ENCODE peak calls at places on chromosomes 5 and 9, in ten cellular contexts. One of them, this sample, is unnamed.

GRCh38 chr9:68625559-68625958 is 79.5 kb upstream of the PIP5K1B start:
- DNase-seq in stomach: no peak
- DNase-seq in GM13977: no peak
- DNase-seq in activated gamma-delta T cell treated with Interleukin-2 at 50 U/mL for 16 hours: no peak
- DNase-seq in caudate nucleus: no peak
- DNase-seq in pulmonary artery endothelial cell: no peak
- DNase-seq in frontal cortex: no peak
- DNase-seq in HCT116: no peak
- DNase-seq in stimulated activated CD4-positive, alpha-beta T cell treated with anti-CD3 and anti-CD28 coated beads, Interleukin-12 subunit alpha, Interleukin-12 subunit beta, amount 100 ng/mL, for 4 hours: no peak
- DNase-seq in WTC11: no peak
- DNase-seq in this sample: no peak

GRCh38 chr9:131731237-131731995 is 8.5 kb downstream of the RAPGEF1 start:
- DNase-seq in stomach: no peak
- DNase-seq in GM13977: no peak
- DNase-seq in activated gamma-delta T cell treated with Interleukin-2 at 50 U/mL for 16 hours: peak; percentile 31
- DNase-seq in caudate nucleus: no peak
- DNase-seq in pulmonary artery endothelial cell: no peak
- DNase-seq in frontal cortex: no peak
- DNase-seq in HCT116: no peak
- DNase-seq in stimulated activated CD4-positive, alpha-beta T cell treated with anti-CD3 and anti-CD28 coated beads, Interleukin-12 subunit alpha, Interleukin-12 subunit beta, amount 100 ng/mL, for 4 hours: no peak
- DNase-seq in WTC11: no peak
- DNase-seq in this sample: no peak

GRCh38 chr9:16675131-16675530 is 195.3 kb downstream of the BNC2 start:
- DNase-seq in stomach: no peak
- DNase-seq in GM13977: no peak
- DNase-seq in activated gamma-delta T cell treated with Interleukin-2 at 50 U/mL for 16 hours: no peak
- DNase-seq in caudate nucleus: no peak
- DNase-seq in pulmonary artery endothelial cell: no peak
- DNase-seq in frontal cortex: no peak
- DNase-seq in HCT116: no peak
- DNase-seq in stimulated activated CD4-positive, alpha-beta T cell treated with anti-CD3 and anti-CD28 coated beads, Interleukin-12 subunit alpha, Interleukin-12 subunit beta, amount 100 ng/mL, for 4 hours: no peak
- DNase-seq in WTC11: no peak
- DNase-seq in this sample: no peak

GRCh38 chr9:79134654-79135053 is 437.1 kb upstream of the TLE4 start:
- DNase-seq in stomach: no peak
- DNase-seq in GM13977: no peak
- DNase-seq in activated gamma-delta T cell treated with Interleukin-2 at 50 U/mL for 16 hours: no peak
- DNase-seq in caudate nucleus: no peak
- DNase-seq in pulmonary artery endothelial cell: no peak
- DNase-seq in frontal cortex: no peak
- DNase-seq in HCT116: peak; percentile 12
- DNase-seq in stimulated activated CD4-positive, alpha-beta T cell treated with anti-CD3 and anti-CD28 coated beads, Interleukin-12 subunit alpha, Interleukin-12 subunit beta, amount 100 ng/mL, for 4 hours: no peak
- DNase-seq in WTC11: peak; percentile 52
- DNase-seq in this sample: peak; percentile 33

GRCh38 chr9:105702207-105702606 is 7.9 kb downstream of the TMEM38B start:
- DNase-seq in stomach: no peak
- DNase-seq in GM13977: no peak
- DNase-seq in activated gamma-delta T cell treated with Interleukin-2 at 50 U/mL for 16 hours: no peak
- DNase-seq in caudate nucleus: no peak
- DNase-seq in pulmonary artery endothelial cell: no peak
- DNase-seq in frontal cortex: no peak
- DNase-seq in HCT116: no peak
- DNase-seq in stimulated activated CD4-positive, alpha-beta T cell treated with anti-CD3 and anti-CD28 coated beads, Interleukin-12 subunit alpha, Interleukin-12 subunit beta, amount 100 ng/mL, for 4 hours: no peak
- DNase-seq in WTC11: no peak
- DNase-seq in this sample: no peak

GRCh38 chr5:110917161-110917875 is 154.2 kb upstream of the TSLP start:
- DNase-seq in stomach: no peak
- DNase-seq in GM13977: no peak
- DNase-seq in activated gamma-delta T cell treated with Interleukin-2 at 50 U/mL for 16 hours: no peak
- DNase-seq in caudate nucleus: no peak
- DNase-seq in pulmonary artery endothelial cell: no peak
- DNase-seq in frontal cortex: no peak
- DNase-seq in HCT116: no peak
- DNase-seq in stimulated activated CD4-positive, alpha-beta T cell treated with anti-CD3 and anti-CD28 coated beads, Interleukin-12 subunit alpha, Interleukin-12 subunit beta, amount 100 ng/mL, for 4 hours: no peak
- DNase-seq in WTC11: no peak
- DNase-seq in this sample: no peak

GRCh38 chr9:86663905-86664304 is 283.4 kb downstream of the GAS1 start:
- DNase-seq in stomach: no peak
- DNase-seq in GM13977: no peak
- DNase-seq in activated gamma-delta T cell treated with Interleukin-2 at 50 U/mL for 16 hours: no peak
- DNase-seq in caudate nucleus: no peak
- DNase-seq in pulmonary artery endothelial cell: no peak
- DNase-seq in frontal cortex: no peak
- DNase-seq in HCT116: no peak
- DNase-seq in stimulated activated CD4-positive, alpha-beta T cell treated with anti-CD3 and anti-CD28 coated beads, Interleukin-12 subunit alpha, Interleukin-12 subunit beta, amount 100 ng/mL, for 4 hours: no peak
- DNase-seq in WTC11: no peak
- DNase-seq in this sample: no peak

GRCh38 chr9:76570820-76571219 is 111.8 kb downstream of the GCNT1 start:
- DNase-seq in stomach: no peak
- DNase-seq in GM13977: no peak
- DNase-seq in activated gamma-delta T cell treated with Interleukin-2 at 50 U/mL for 16 hours: no peak
- DNase-seq in caudate nucleus: no peak
- DNase-seq in pulmonary artery endothelial cell: no peak
- DNase-seq in frontal cortex: no peak
- DNase-seq in HCT116: no peak
- DNase-seq in stimulated activated CD4-positive, alpha-beta T cell treated with anti-CD3 and anti-CD28 coated beads, Interleukin-12 subunit alpha, Interleukin-12 subunit beta, amount 100 ng/mL, for 4 hours: no peak
- DNase-seq in WTC11: no peak
- DNase-seq in this sample: no peak

GRCh38 chr9:77806697-77807096 is 158.6 kb upstream of the GNA14 start:
- DNase-seq in stomach: no peak
- DNase-seq in GM13977: no peak
- DNase-seq in activated gamma-delta T cell treated with Interleukin-2 at 50 U/mL for 16 hours: no peak
- DNase-seq in caudate nucleus: no peak
- DNase-seq in pulmonary artery endothelial cell: no peak
- DNase-seq in frontal cortex: no peak
- DNase-seq in HCT116: no peak
- DNase-seq in stimulated activated CD4-positive, alpha-beta T cell treated with anti-CD3 and anti-CD28 coated beads, Interleukin-12 subunit alpha, Interleukin-12 subunit beta, amount 100 ng/mL, for 4 hours: no peak
- DNase-seq in WTC11: no peak
- DNase-seq in this sample: peak; percentile 6

GRCh38 chr5:155926011-155926410 is 401.0 kb upstream of the SGCD start:
- DNase-seq in stomach: no peak
- DNase-seq in GM13977: no peak
- DNase-seq in activated gamma-delta T cell treated with Interleukin-2 at 50 U/mL for 16 hours: no peak
- DNase-seq in caudate nucleus: no peak
- DNase-seq in pulmonary artery endothelial cell: no peak
- DNase-seq in frontal cortex: no peak
- DNase-seq in HCT116: no peak
- DNase-seq in stimulated activated CD4-positive, alpha-beta T cell treated with anti-CD3 and anti-CD28 coated beads, Interleukin-12 subunit alpha, Interleukin-12 subunit beta, amount 100 ng/mL, for 4 hours: no peak
- DNase-seq in WTC11: no peak
- DNase-seq in this sample: peak; percentile 52

GRCh38 chr5:1508679-1509290 is 15.0 kb downstream of the LPCAT1 start:
- DNase-seq in stomach: no peak
- DNase-seq in GM13977: no peak
- DNase-seq in activated gamma-delta T cell treated with Interleukin-2 at 50 U/mL for 16 hours: peak; percentile 2
- DNase-seq in caudate nucleus: no peak
- DNase-seq in pulmonary artery endothelial cell: no peak
- DNase-seq in frontal cortex: no peak
- DNase-seq in HCT116: no peak
- DNase-seq in stimulated activated CD4-positive, alpha-beta T cell treated with anti-CD3 and anti-CD28 coated beads, Interleukin-12 subunit alpha, Interleukin-12 subunit beta, amount 100 ng/mL, for 4 hours: no peak
- DNase-seq in WTC11: no peak
- DNase-seq in this sample: no peak

GRCh38 chr9:95373069-95373681 is 55.7 kb upstream of the FANCC start:
- DNase-seq in stomach: no peak
- DNase-seq in GM13977: no peak
- DNase-seq in activated gamma-delta T cell treated with Interleukin-2 at 50 U/mL for 16 hours: no peak
- DNase-seq in caudate nucleus: no peak
- DNase-seq in pulmonary artery endothelial cell: no peak
- DNase-seq in frontal cortex: no peak
- DNase-seq in HCT116: no peak
- DNase-seq in stimulated activated CD4-positive, alpha-beta T cell treated with anti-CD3 and anti-CD28 coated beads, Interleukin-12 subunit alpha, Interleukin-12 subunit beta, amount 100 ng/mL, for 4 hours: no peak
- DNase-seq in WTC11: no peak
- DNase-seq in this sample: no peak

GRCh38 chr9:32294051-32294600 is 90.3 kb upstream of the ACO1 start:
- DNase-seq in stomach: no peak
- DNase-seq in GM13977: no peak
- DNase-seq in activated gamma-delta T cell treated with Interleukin-2 at 50 U/mL for 16 hours: no peak
- DNase-seq in caudate nucleus: no peak
- DNase-seq in pulmonary artery endothelial cell: no peak
- DNase-seq in frontal cortex: no peak
- DNase-seq in HCT116: no peak
- DNase-seq in stimulated activated CD4-positive, alpha-beta T cell treated with anti-CD3 and anti-CD28 coated beads, Interleukin-12 subunit alpha, Interleukin-12 subunit beta, amount 100 ng/mL, for 4 hours: no peak
- DNase-seq in WTC11: no peak
- DNase-seq in this sample: no peak

GRCh38 chr9:700365-701282 is 140.9 kb upstream of the DMRT1 start:
- DNase-seq in stomach: no peak
- DNase-seq in GM13977: no peak
- DNase-seq in activated gamma-delta T cell treated with Interleukin-2 at 50 U/mL for 16 hours: no peak
- DNase-seq in caudate nucleus: no peak
- DNase-seq in pulmonary artery endothelial cell: no peak
- DNase-seq in frontal cortex: no peak
- DNase-seq in HCT116: no peak
- DNase-seq in stimulated activated CD4-positive, alpha-beta T cell treated with anti-CD3 and anti-CD28 coated beads, Interleukin-12 subunit alpha, Interleukin-12 subunit beta, amount 100 ng/mL, for 4 hours: no peak
- DNase-seq in WTC11: no peak
- DNase-seq in this sample: peak; percentile 17

GRCh38 chr5:107235167-107235566 is 435.6 kb downstream of the EFNA5 start:
- DNase-seq in stomach: no peak
- DNase-seq in GM13977: no peak
- DNase-seq in activated gamma-delta T cell treated with Interleukin-2 at 50 U/mL for 16 hours: no peak
- DNase-seq in caudate nucleus: no peak
- DNase-seq in pulmonary artery endothelial cell: no peak
- DNase-seq in frontal cortex: no peak
- DNase-seq in HCT116: no peak
- DNase-seq in stimulated activated CD4-positive, alpha-beta T cell treated with anti-CD3 and anti-CD28 coated beads, Interleukin-12 subunit alpha, Interleukin-12 subunit beta, amount 100 ng/mL, for 4 hours: no peak
- DNase-seq in WTC11: no peak
- DNase-seq in this sample: no peak

GRCh38 chr5:115069087-115069968 is 100.4 kb downstream of the TRIM36 start:
- DNase-seq in stomach: peak; percentile 26
- DNase-seq in GM13977: peak; percentile 7
- DNase-seq in activated gamma-delta T cell treated with Interleukin-2 at 50 U/mL for 16 hours: no peak
- DNase-seq in caudate nucleus: no peak
- DNase-seq in pulmonary artery endothelial cell: peak; percentile 5
- DNase-seq in frontal cortex: peak; percentile 25
- DNase-seq in HCT116: peak; percentile 51
- DNase-seq in stimulated activated CD4-positive, alpha-beta T cell treated with anti-CD3 and anti-CD28 coated beads, Interleukin-12 subunit alpha, Interleukin-12 subunit beta, amount 100 ng/mL, for 4 hours: no peak
- DNase-seq in WTC11: peak; percentile 46
- DNase-seq in this sample: peak; percentile 45

GRCh38 chr5:179816401-179817070 is 4.2 kb upstream of the SQSTM1 start:
- DNase-seq in stomach: no peak
- DNase-seq in GM13977: peak; percentile 31
- DNase-seq in activated gamma-delta T cell treated with Interleukin-2 at 50 U/mL for 16 hours: no peak
- DNase-seq in caudate nucleus: no peak
- DNase-seq in pulmonary artery endothelial cell: no peak
- DNase-seq in frontal cortex: no peak
- DNase-seq in HCT116: no peak
- DNase-seq in stimulated activated CD4-positive, alpha-beta T cell treated with anti-CD3 and anti-CD28 coated beads, Interleukin-12 subunit alpha, Interleukin-12 subunit beta, amount 100 ng/mL, for 4 hours: no peak
- DNase-seq in WTC11: peak; percentile 37
- DNase-seq in this sample: no peak

GRCh38 chr5:31638286-31638685 is 645 bp upstream of the PDZD2 start:
- DNase-seq in stomach: no peak
- DNase-seq in GM13977: no peak
- DNase-seq in activated gamma-delta T cell treated with Interleukin-2 at 50 U/mL for 16 hours: no peak
- DNase-seq in caudate nucleus: no peak
- DNase-seq in pulmonary artery endothelial cell: no peak
- DNase-seq in frontal cortex: no peak
- DNase-seq in HCT116: no peak
- DNase-seq in stimulated activated CD4-positive, alpha-beta T cell treated with anti-CD3 and anti-CD28 coated beads, Interleukin-12 subunit alpha, Interleukin-12 subunit beta, amount 100 ng/mL, for 4 hours: no peak
- DNase-seq in WTC11: no peak
- DNase-seq in this sample: no peak

GRCh38 chr5:124661317-124662141 is 84.9 kb downstream of the ZNF608 start:
- DNase-seq in stomach: peak; percentile 37
- DNase-seq in GM13977: no peak
- DNase-seq in activated gamma-delta T cell treated with Interleukin-2 at 50 U/mL for 16 hours: no peak
- DNase-seq in caudate nucleus: no peak
- DNase-seq in pulmonary artery endothelial cell: peak; percentile 77
- DNase-seq in frontal cortex: no peak
- DNase-seq in HCT116: peak; percentile 81
- DNase-seq in stimulated activated CD4-positive, alpha-beta T cell treated with anti-CD3 and anti-CD28 coated beads, Interleukin-12 subunit alpha, Interleukin-12 subunit beta, amount 100 ng/mL, for 4 hours: no peak
- DNase-seq in WTC11: no peak
- DNase-seq in this sample: peak; percentile 56

GRCh38 chr9:77533678-77534077 is 114.4 kb downstream of the GNA14 start:
- DNase-seq in stomach: no peak
- DNase-seq in GM13977: no peak
- DNase-seq in activated gamma-delta T cell treated with Interleukin-2 at 50 U/mL for 16 hours: no peak
- DNase-seq in caudate nucleus: no peak
- DNase-seq in pulmonary artery endothelial cell: no peak
- DNase-seq in frontal cortex: no peak
- DNase-seq in HCT116: no peak
- DNase-seq in stimulated activated CD4-positive, alpha-beta T cell treated with anti-CD3 and anti-CD28 coated beads, Interleukin-12 subunit alpha, Interleukin-12 subunit beta, amount 100 ng/mL, for 4 hours: no peak
- DNase-seq in WTC11: no peak
- DNase-seq in this sample: no peak

GRCh38 chr5:76926329-76927105 is 26.3 kb upstream of the CRHBP start:
- DNase-seq in stomach: no peak
- DNase-seq in GM13977: no peak
- DNase-seq in activated gamma-delta T cell treated with Interleukin-2 at 50 U/mL for 16 hours: no peak
- DNase-seq in caudate nucleus: no peak
- DNase-seq in pulmonary artery endothelial cell: no peak
- DNase-seq in frontal cortex: no peak
- DNase-seq in HCT116: no peak
- DNase-seq in stimulated activated CD4-positive, alpha-beta T cell treated with anti-CD3 and anti-CD28 coated beads, Interleukin-12 subunit alpha, Interleukin-12 subunit beta, amount 100 ng/mL, for 4 hours: no peak
- DNase-seq in WTC11: no peak
- DNase-seq in this sample: no peak

GRCh38 chr9:108934323-108934885 is at the start of gene ABITRAM:
- DNase-seq in stomach: peak; percentile 75
- DNase-seq in GM13977: peak; percentile 92
- DNase-seq in activated gamma-delta T cell treated with Interleukin-2 at 50 U/mL for 16 hours: peak; percentile 70
- DNase-seq in caudate nucleus: peak; percentile 76
- DNase-seq in pulmonary artery endothelial cell: peak; percentile 40
- DNase-seq in frontal cortex: peak; percentile 84
- DNase-seq in HCT116: peak; percentile 57
- DNase-seq in stimulated activated CD4-positive, alpha-beta T cell treated with anti-CD3 and anti-CD28 coated beads, Interleukin-12 subunit alpha, Interleukin-12 subunit beta, amount 100 ng/mL, for 4 hours: peak; percentile 70
- DNase-seq in WTC11: peak; percentile 74
- DNase-seq in this sample: peak; percentile 95

GRCh38 chr9:109775516-109775915 is 4.5 kb upstream of the PALM2AKAP2 start:
- DNase-seq in stomach: no peak
- DNase-seq in GM13977: no peak
- DNase-seq in activated gamma-delta T cell treated with Interleukin-2 at 50 U/mL for 16 hours: no peak
- DNase-seq in caudate nucleus: no peak
- DNase-seq in pulmonary artery endothelial cell: no peak
- DNase-seq in frontal cortex: no peak
- DNase-seq in HCT116: no peak
- DNase-seq in stimulated activated CD4-positive, alpha-beta T cell treated with anti-CD3 and anti-CD28 coated beads, Interleukin-12 subunit alpha, Interleukin-12 subunit beta, amount 100 ng/mL, for 4 hours: no peak
- DNase-seq in WTC11: no peak
- DNase-seq in this sample: peak; percentile 18

GRCh38 chr9:112063151-112063550 is 111.9 kb downstream of the SUSD1 start:
- DNase-seq in stomach: no peak
- DNase-seq in GM13977: no peak
- DNase-seq in activated gamma-delta T cell treated with Interleukin-2 at 50 U/mL for 16 hours: no peak
- DNase-seq in caudate nucleus: no peak
- DNase-seq in pulmonary artery endothelial cell: no peak
- DNase-seq in frontal cortex: no peak
- DNase-seq in HCT116: no peak
- DNase-seq in stimulated activated CD4-positive, alpha-beta T cell treated with anti-CD3 and anti-CD28 coated beads, Interleukin-12 subunit alpha, Interleukin-12 subunit beta, amount 100 ng/mL, for 4 hours: no peak
- DNase-seq in WTC11: no peak
- DNase-seq in this sample: no peak

GRCh38 chr9:99023831-99024230 is 80.1 kb downstream of the COL15A1 start:
- DNase-seq in stomach: no peak
- DNase-seq in GM13977: no peak
- DNase-seq in activated gamma-delta T cell treated with Interleukin-2 at 50 U/mL for 16 hours: no peak
- DNase-seq in caudate nucleus: no peak
- DNase-seq in pulmonary artery endothelial cell: no peak
- DNase-seq in frontal cortex: peak; percentile 29
- DNase-seq in HCT116: no peak
- DNase-seq in stimulated activated CD4-positive, alpha-beta T cell treated with anti-CD3 and anti-CD28 coated beads, Interleukin-12 subunit alpha, Interleukin-12 subunit beta, amount 100 ng/mL, for 4 hours: no peak
- DNase-seq in WTC11: no peak
- DNase-seq in this sample: no peak

GRCh38 chr9:16611969-16612368 is 258.5 kb downstream of the BNC2 start:
- DNase-seq in stomach: no peak
- DNase-seq in GM13977: no peak
- DNase-seq in activated gamma-delta T cell treated with Interleukin-2 at 50 U/mL for 16 hours: no peak
- DNase-seq in caudate nucleus: no peak
- DNase-seq in pulmonary artery endothelial cell: no peak
- DNase-seq in frontal cortex: no peak
- DNase-seq in HCT116: no peak
- DNase-seq in stimulated activated CD4-positive, alpha-beta T cell treated with anti-CD3 and anti-CD28 coated beads, Interleukin-12 subunit alpha, Interleukin-12 subunit beta, amount 100 ng/mL, for 4 hours: no peak
- DNase-seq in WTC11: no peak
- DNase-seq in this sample: peak; percentile 59

GRCh38 chr5:40570408-40571129 is 109.1 kb upstream of the PTGER4 start:
- DNase-seq in stomach: no peak
- DNase-seq in GM13977: peak; percentile 12
- DNase-seq in activated gamma-delta T cell treated with Interleukin-2 at 50 U/mL for 16 hours: no peak
- DNase-seq in caudate nucleus: no peak
- DNase-seq in pulmonary artery endothelial cell: peak; percentile 50
- DNase-seq in frontal cortex: no peak
- DNase-seq in HCT116: no peak
- DNase-seq in stimulated activated CD4-positive, alpha-beta T cell treated with anti-CD3 and anti-CD28 coated beads, Interleukin-12 subunit alpha, Interleukin-12 subunit beta, amount 100 ng/mL, for 4 hours: no peak
- DNase-seq in WTC11: no peak
- DNase-seq in this sample: peak; percentile 48

GRCh38 chr9:73981405-73981804 is 515.7 kb upstream of the RORB start:
- DNase-seq in stomach: no peak
- DNase-seq in GM13977: no peak
- DNase-seq in activated gamma-delta T cell treated with Interleukin-2 at 50 U/mL for 16 hours: no peak
- DNase-seq in caudate nucleus: no peak
- DNase-seq in pulmonary artery endothelial cell: no peak
- DNase-seq in frontal cortex: no peak
- DNase-seq in HCT116: no peak
- DNase-seq in stimulated activated CD4-positive, alpha-beta T cell treated with anti-CD3 and anti-CD28 coated beads, Interleukin-12 subunit alpha, Interleukin-12 subunit beta, amount 100 ng/mL, for 4 hours: no peak
- DNase-seq in WTC11: no peak
- DNase-seq in this sample: no peak

This sample was measured in AG08395.